ENCODE peak calls at places on chromosome 15, in ten cellular contexts. O is H7; Z is stimulated activated CD4-positive, alpha-beta T cell treated with anti-CD3 and anti-CD28 coated beads, Interleukin-12 subunit alpha, Interleukin-12 subunit beta, amount 100 ng/mL, for 4 hours; K is HAP-1; R is mucosa of gallbladder; A is epithelial cell of proximal tubule; X is NAMALWA; F is occipital lobe; W is stimulated activated naive CD8-positive, alpha-beta T cell treated with anti-CD3 and anti-CD28 coated beads, Interleukin-15, Interleukin-2, amounts not matched to agents 100 U/mL and 50 U/mL, for 24 hours; J is IMR-90. C is an unnamed sample.

GRCh38 chr15:100131321-100132224 is 210.2 kb downstream of the ADAMTS17 start:
- DNase-seq in Z (peak; percentile 26), O (peak; percentile 78), R (no peak), W (peak; percentile 43), X (peak; percentile 64), K (no peak), A (no peak), F (no peak), J (peak; percentile 39), C (no peak)

GRCh38 chr15:73858062-73858461 is 15.3 kb upstream of the TBC1D21 start:
- DNase-seq in X (no peak), K (peak; percentile 20), O (no peak), W (no peak), R (no peak), F (no peak), Z (no peak), A (no peak), J (no peak), C (no peak)

GRCh38 chr15:41631880-41632279 is 28.3 kb upstream of the MGA start:
- DNase-seq in W (no peak), X (no peak), A (no peak), Z (no peak), O (no peak), F (no peak), K (no peak), R (no peak), J (no peak), C (no peak)

GRCh38 chr15:63197626-63198025 is 8.2 kb downstream of the RAB8B start:
- DNase-seq in X (no peak), J (no peak), K (no peak), F (no peak), R (no peak), Z (no peak), W (no peak), A (no peak), O (no peak), C (no peak)

GRCh38 chr15:79403501-79403900 is 28.6 kb upstream of the MINAR1 start:
- DNase-seq in K (no peak), W (no peak), F (no peak), O (no peak), X (no peak), J (peak; percentile 67), R (no peak), A (no peak), Z (no peak), C (peak; percentile 67)

GRCh38 chr15:88572030-88572333 is 25.5 kb upstream of the DET1 start:
- DNase-seq in K (no peak), O (no peak), Z (no peak), X (no peak), A (no peak), F (no peak), J (no peak), R (no peak), W (no peak), C (no peak)

GRCh38 chr15:65101418-65101890 is 13.5 kb downstream of the UBAP1L start:
- DNase-seq in F (peak; percentile 38), W (peak; percentile 71), Z (peak; percentile 41), J (peak; percentile 63), O (peak; percentile 90), K (peak; percentile 94), A (no peak), R (peak; percentile 67), X (peak; percentile 59), C (peak; percentile 68)

GRCh38 chr15:99467861-99468460 is 97.8 kb upstream of the MEF2A start:
- DNase-seq in Z (no peak), K (no peak), W (no peak), F (no peak), A (no peak), O (no peak), R (no peak), X (no peak), J (peak; percentile 31), C (peak; percentile 42)

GRCh38 chr15:42155546-42156265 is 730 bp downstream of the PLA2G4F start:
- DNase-seq in R (peak; percentile 65), X (no peak), A (no peak), O (peak; percentile 61), W (no peak), K (no peak), J (no peak), Z (no peak), F (no peak), C (no peak)

GRCh38 chr15:77482570-77482969 is 61.9 kb downstream of the HMG20A start:
- DNase-seq in O (no peak), X (no peak), R (no peak), W (no peak), K (peak; percentile 51), J (peak; percentile 86), Z (no peak), A (no peak), F (no peak), C (peak; percentile 89)

GRCh38 chr15:96851613-96852012 is 521.1 kb downstream of the NR2F2 start:
- DNase-seq in X (no peak), A (peak; percentile 71), F (no peak), O (no peak), J (peak; percentile 12), W (no peak), Z (no peak), K (no peak), R (no peak), C (no peak)

GRCh38 chr15:37102315-37103021 is 2.1 kb upstream of the MEIS2 start:
- DNase-seq in W (no peak), F (no peak), Z (no peak), A (no peak), R (no peak), J (peak; percentile 33), X (no peak), O (peak; percentile 80), K (peak; percentile 40), C (peak; percentile 60)

GRCh38 chr15:31474059-31474868 is 147.6 kb downstream of the KLF13 start:
- DNase-seq in W (no peak), K (no peak), X (no peak), Z (no peak), O (no peak), F (no peak), A (no peak), R (no peak), J (no peak), C (no peak)

GRCh38 chr15:100075284-100075683 is 266.5 kb downstream of the ADAMTS17 start:
- DNase-seq in A (no peak), O (no peak), F (no peak), K (no peak), W (no peak), Z (no peak), R (no peak), X (no peak), J (no peak), C (no peak)

GRCh38 chr15:76059320-76060097 is at the start of gene TMEM266:
- DNase-seq in J (peak; percentile 5), K (peak; percentile 84), W (peak; percentile 54), X (peak; percentile 57), R (peak; percentile 11), F (no peak), A (no peak), O (peak; percentile 98), Z (peak; percentile 27), C (peak; percentile 52)

GRCh38 chr15:69830425-69830824 is 267.3 kb downstream of the TLE3 start:
- DNase-seq in R (no peak), W (no peak), K (no peak), O (no peak), X (no peak), J (no peak), Z (no peak), A (no peak), F (no peak), C (no peak)

GRCh38 chr15:90860942-90861675 is 7.3 kb upstream of the FURIN start:
- DNase-seq in A (no peak), F (no peak), X (no peak), J (no peak), R (no peak), W (no peak), K (no peak), O (no peak), Z (no peak), C (no peak)

GRCh38 chr15:92074161-92074560 is 220.7 kb downstream of the SLCO3A1 start:
- DNase-seq in O (no peak), J (no peak), Z (no peak), K (no peak), R (no peak), X (no peak), A (no peak), W (no peak), F (no peak), C (no peak)

GRCh38 chr15:37891754-37892368 is 42.6 kb upstream of the TMCO5A start:
- DNase-seq in K (peak; percentile 35), X (peak; percentile 46), O (peak; percentile 9), A (no peak), R (no peak), W (no peak), J (peak; percentile 70), F (peak; percentile 3), Z (no peak), C (peak; percentile 81)

GRCh38 chr15:98953000-98953776 is 54.4 kb downstream of the PGPEP1L start:
- DNase-seq in A (no peak), J (peak; percentile 13), W (peak; percentile 11), Z (no peak), F (no peak), K (no peak), O (no peak), X (no peak), R (no peak), C (no peak)

GRCh38 chr15:67803996-67804843 is 21.1 kb upstream of the SKOR1 start:
- DNase-seq in F (no peak), K (no peak), W (no peak), R (no peak), A (no peak), Z (no peak), O (peak; percentile 85), X (no peak), J (no peak), C (no peak)

GRCh38 chr15:67550522-67550921 is 8.0 kb downstream of the MAP2K5 start:
- DNase-seq in A (no peak), K (no peak), J (peak; percentile 34), W (no peak), F (no peak), R (no peak), X (no peak), Z (no peak), O (no peak), C (peak; percentile 64)

GRCh38 chr15:32870240-32871033 is 152.6 kb downstream of the GREM1 start:
- DNase-seq in F (no peak), Z (no peak), K (no peak), O (no peak), A (no peak), X (no peak), R (no peak), J (peak; percentile 100), W (no peak), C (peak; percentile 90)

GRCh38 chr15:85910796-85911195 is 116.1 kb upstream of the KLHL25 start:
- DNase-seq in X (no peak), W (no peak), J (no peak), R (no peak), A (no peak), F (no peak), Z (no peak), K (no peak), O (no peak), C (no peak)

C was measured in GM23248.